ENCODE peak calls at places on chromosomes 7 and 10, in four cellular contexts. O, E, M and U are unnamed samples. For H3K4me1, the result is how much of the 10 kb centered on the place peaks cover.

GRCh38 chr10:90930070-90930837 is 9.4 kb upstream of the ANKRD1 start:
- DNase-seq in O (no peak), E (no peak), M (peak), U (no peak)

GRCh38 chr10:6951771-6952170 is 371.7 kb upstream of the PRKCQ start:
- DNase-seq in O (no peak), E (no peak), M (no peak), U (no peak)

GRCh38 chr10:131738396-131738735 is 162.4 kb upstream of the PPP2R2D start:
- DNase-seq in O (peak), E (peak), M (no peak), U (no peak)

GRCh38 chr7:30936650-30937245 is 25.1 kb downstream of the AQP1 start:
- DNase-seq in O (no peak), E (peak), M (no peak), U (no peak)

GRCh38 chr10:87966454-87966853 is 103.0 kb downstream of the PTEN start:
- DNase-seq in O (no peak), E (no peak), M (no peak), U (no peak)

GRCh38 chr10:22874189-22874854 is 53.5 kb upstream of the ARMC3 start:
- DNase-seq in O (no peak), E (no peak), M (no peak), U (no peak)

GRCh38 chr10:128242641-128243040 is 116.4 kb upstream of the MKI67 start:
- DNase-seq in O (no peak), E (no peak), M (peak), U (no peak)

GRCh38 chr10:92239185-92239599 is 51.7 kb downstream of the CPEB3 start:
- DNase-seq in O (no peak), E (peak), M (peak), U (no peak)

GRCh38 chr10:15140640-15141039 is 27.9 kb downstream of the NMT2 start:
- DNase-seq in O (no peak), E (no peak), M (no peak), U (no peak)

GRCh38 chr7:4470246-4470645 is 211.8 kb upstream of the FOXK1 start:
- DNase-seq in O (no peak), E (no peak), M (peak), U (no peak)

GRCh38 chr7:3260425-3260762 is 40.7 kb upstream of the SDK1 start:
- DNase-seq in O (no peak), E (peak), M (no peak), U (no peak)

GRCh38 chr7:123367508-123368122 is 166.8 kb downstream of the IQUB start:
- DNase-seq in O (no peak), E (no peak), M (peak), U (no peak)

GRCh38 chr10:17427201-17427600 is 27.2 kb downstream of the ST8SIA6 start:
- DNase-seq in O (no peak), E (no peak), M (no peak), U (no peak)

GRCh38 chr10:9608592-9608991 is 1409.1 kb upstream of the CELF2 start:
- DNase-seq in O (no peak), E (no peak), M (peak), U (no peak)

GRCh38 chr7:2044311-2044882 is 188.3 kb downstream of the MAD1L1 start:
- DNase-seq in O (peak), E (peak), M (no peak), U (peak)

GRCh38 chr7:152341039-152341913 is 94.5 kb downstream of the KMT2C start:
- DNase-seq in O (no peak), E (no peak), M (peak), U (no peak)

GRCh38 chr7:55534916-55535636 is 37.2 kb downstream of the VOPP1 start:
- DNase-seq in O (no peak), E (no peak), M (no peak), U (no peak)

GRCh38 chr10:14822879-14823755 is 14.7 kb downstream of the CDNF start:
- DNase-seq in O (no peak), E (no peak), M (peak), U (no peak)

GRCh38 chr10:103096130-103096529 is 96.9 kb downstream of the NT5C2 start:
- DNase-seq in O (no peak), E (no peak), M (no peak), U (no peak)

GRCh38 chr7:134276951-134277350 is 39.8 kb downstream of the SLC35B4 start:
- DNase-seq in O (no peak), E (no peak), M (peak), U (no peak)

GRCh38 chr10:132963430-132963960 is 21.1 kb upstream of the CFAP46 start:
- DNase-seq in O (no peak), E (peak), M (no peak), U (no peak)

GRCh38 chr10:100878291-100878910 is 34.4 kb upstream of the SLF2 start:
- DNase-seq in O (no peak), E (no peak), M (peak), U (no peak)

GRCh38 chr7:21469894-21470293 is 42.0 kb downstream of the SP4 start:
- DNase-seq in O (no peak), E (no peak), M (no peak), U (no peak)

GRCh38 chr10:46525824-46526681 is 30.4 kb downstream of the GPRIN2 start:
- DNase-seq in O (no peak), E (no peak), M (no peak), U (no peak)

GRCh38 chr7:30741289-30741688 is 10.6 kb upstream of the INMT start:
- DNase-seq in O (peak), E (no peak), M (no peak), U (no peak)

GRCh38 chr10:32332299-32332750 is 14.6 kb downstream of the EPC1 start:
- DNase-seq in O (no peak), E (no peak), M (no peak), U (no peak)

GRCh38 chr10:112232670-112233069 is 49.1 kb upstream of the GPAM start:
- DNase-seq in O (no peak), E (no peak), M (no peak), U (no peak)

GRCh38 chr7:151808296-151809155 is 68.4 kb downstream of the PRKAG2 start:
- DNase-seq in O (peak), E (no peak), M (no peak), U (peak)

DNA sequence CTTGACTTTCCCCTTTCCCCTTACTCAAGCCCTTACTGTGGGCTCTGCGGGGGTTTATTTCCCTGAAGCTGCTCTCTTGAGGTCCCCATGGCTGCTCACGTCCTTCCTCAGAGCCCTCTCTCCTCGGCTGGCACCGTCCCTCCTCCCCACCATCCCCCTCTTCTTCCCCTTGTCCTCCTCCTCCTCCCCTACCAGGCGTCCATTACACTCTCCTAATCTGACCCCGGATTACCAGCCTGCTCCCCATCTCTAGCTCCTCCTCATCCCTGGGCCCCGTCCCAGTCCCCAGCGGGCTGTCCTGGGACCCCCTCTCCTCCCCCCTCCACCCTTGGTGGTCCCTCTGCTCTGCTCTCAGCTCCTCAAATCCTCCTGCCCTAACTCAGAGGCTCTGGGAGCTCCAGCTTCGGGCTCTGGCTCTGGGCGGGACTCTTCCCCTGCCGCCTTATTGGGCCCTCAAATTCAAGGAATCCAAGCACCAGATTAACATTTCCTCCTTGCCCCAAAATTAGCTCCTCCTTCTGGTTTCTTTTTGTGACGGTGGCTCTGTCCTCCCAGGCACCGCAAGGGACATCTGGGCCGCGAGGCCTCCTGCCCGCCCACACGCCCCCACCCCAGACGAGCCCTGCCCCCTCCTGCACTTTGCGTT is 48.5 kb upstream of the LEP start:
- DNase-seq in O (no peak), E (peak), M (peak), U (no peak)
- H3K4me3 ChIP-seq in O (no peak), E (no peak), M (peak), U (no peak)

GRCh38 chr7:77565917-77566316 is 28.8 kb downstream of the PTPN12 start:
- DNase-seq in O (no peak), E (no peak), M (no peak), U (no peak)

GRCh38 chr7:77563275-77563674 is 26.2 kb downstream of the PTPN12 start:
- DNase-seq in O (no peak), E (no peak), M (no peak), U (no peak)

GRCh38 chr7:77570330-77571011 is 33.4 kb downstream of the PTPN12 start:
- DNase-seq in O (no peak), E (no peak), M (no peak), U (no peak)

GRCh38 chr7:77569514-77570232 is 32.6 kb downstream of the PTPN12 start:
- DNase-seq in O (no peak), E (no peak), M (no peak), U (no peak)

DNA sequence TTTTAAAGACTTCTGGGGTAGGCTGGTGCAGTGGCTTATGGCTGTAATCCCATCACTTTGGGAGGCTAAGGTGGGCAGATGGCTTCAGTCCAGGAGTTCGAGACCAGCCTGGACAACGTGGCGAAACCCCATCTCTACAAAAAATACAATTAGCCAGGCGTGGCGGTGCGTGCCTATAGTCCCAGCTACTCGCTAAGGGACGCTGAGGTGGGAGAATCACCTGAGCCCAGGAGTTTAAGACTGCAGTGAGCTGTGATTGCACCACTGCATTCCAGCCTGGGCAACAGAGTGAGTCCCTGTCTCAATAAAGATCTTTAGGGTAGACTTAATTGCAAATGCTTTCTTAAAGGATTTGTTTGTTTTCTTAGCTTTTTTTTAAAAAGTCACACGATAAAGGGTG is 29.3 kb downstream of the PTPN12 start:
- DNase-seq in O (no peak), E (no peak), M (peak), U (no peak)
- H3K4me1 ChIP-seq in O (half or more), E (under half), M (half or more), U (half or more)

GRCh38 chr10:114635797-114636550 is 22.1 kb downstream of the ABLIM1 start:
- DNase-seq in O (no peak), E (no peak), M (no peak), U (no peak)
- TF ChIP-seq CTCF in O (no peak), E (no peak), M (no peak), U (no peak)

DNA sequence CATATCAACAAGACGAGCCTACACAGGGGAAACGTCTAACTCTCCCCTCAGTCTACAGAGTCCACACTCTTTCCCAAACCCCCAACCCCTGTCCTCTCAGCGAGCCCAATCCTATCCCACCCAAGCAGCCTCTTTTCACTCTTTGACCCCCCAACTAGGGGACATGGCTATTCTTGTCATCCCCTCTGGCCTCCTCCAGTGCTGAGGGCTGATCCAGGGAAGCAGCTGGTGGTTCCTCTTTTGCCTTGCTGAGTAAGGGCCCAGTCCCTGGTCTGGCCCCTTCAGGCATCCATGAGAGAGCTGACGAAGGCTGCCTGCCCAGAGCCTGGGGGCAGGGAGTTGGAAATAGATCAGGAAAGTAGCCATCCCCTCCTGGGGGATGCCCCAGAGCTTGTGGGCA is 6.4 kb downstream of the NOBOX start:
- DNase-seq in O (no peak), E (no peak), M (no peak), U (no peak)
- H3K4me3 ChIP-seq in O (no peak), E (no peak), M (no peak), U (no peak)

DNA sequence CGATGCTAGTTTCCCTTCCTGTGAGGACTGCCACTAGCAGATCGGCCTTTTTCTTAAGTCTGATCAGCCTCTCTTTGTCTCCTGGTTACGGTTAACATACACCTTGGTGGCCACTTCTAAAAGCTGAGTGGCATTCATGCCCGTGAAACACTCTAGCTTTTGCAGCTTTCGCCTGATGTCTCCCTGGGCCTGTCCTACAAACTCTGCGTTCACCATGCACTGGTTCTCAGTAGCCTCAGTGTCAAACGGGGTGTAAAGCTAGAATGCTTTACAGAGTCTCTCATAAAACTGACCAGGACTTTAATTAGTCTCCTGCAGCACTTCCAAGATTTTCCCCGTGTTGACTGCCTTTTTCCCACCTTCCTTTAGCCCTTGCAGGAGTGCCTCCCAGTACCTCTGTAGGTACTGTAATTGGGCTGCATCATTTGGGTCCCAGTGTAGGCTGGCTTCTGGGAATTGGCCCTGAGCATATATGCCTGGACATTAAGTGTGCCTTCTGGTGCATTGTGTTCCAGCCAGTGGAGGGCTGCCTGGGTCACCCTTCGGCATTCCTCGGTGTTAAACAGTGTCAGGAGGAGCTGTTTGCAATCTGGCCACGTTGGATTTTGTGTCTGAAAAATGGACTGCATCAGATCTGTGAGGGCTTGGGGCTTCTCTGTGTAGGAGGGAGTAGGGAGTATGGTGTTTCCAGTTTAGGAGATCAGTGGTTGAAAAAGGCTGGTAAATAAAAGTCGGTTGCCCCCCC is 6.5 kb upstream of the ZNF117 start:
- DNase-seq in O (no peak), E (no peak), M (no peak), U (no peak)
- H3K4me1 ChIP-seq in O (under half), E (under half), M (under half), U (under half)

DNA sequence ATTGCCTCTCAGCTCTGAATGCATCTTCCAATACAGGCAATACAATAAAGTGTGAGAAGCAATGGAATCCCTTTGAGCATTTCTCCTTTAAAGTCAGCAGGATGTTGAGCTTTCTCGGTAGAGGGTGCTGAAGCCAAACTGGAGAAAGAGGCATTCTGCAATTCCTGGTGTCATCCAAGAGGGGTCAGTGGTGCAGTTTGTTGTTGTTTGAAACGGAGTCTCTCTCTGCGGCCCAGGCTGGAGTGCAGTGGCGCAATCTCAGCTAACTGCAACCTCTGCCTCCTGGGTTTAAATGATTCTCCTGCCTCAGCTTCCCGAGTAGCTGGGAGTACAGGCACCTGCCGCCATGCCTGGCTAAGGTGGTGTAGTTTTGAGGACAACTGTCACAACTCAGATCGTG is 486.5 kb downstream of the CALN1 start:
- DNase-seq in O (no peak), E (no peak), M (peak), U (no peak)
- TF ChIP-seq CTCF in O (no peak), E (no peak), M (peak), U (no peak)

DNA sequence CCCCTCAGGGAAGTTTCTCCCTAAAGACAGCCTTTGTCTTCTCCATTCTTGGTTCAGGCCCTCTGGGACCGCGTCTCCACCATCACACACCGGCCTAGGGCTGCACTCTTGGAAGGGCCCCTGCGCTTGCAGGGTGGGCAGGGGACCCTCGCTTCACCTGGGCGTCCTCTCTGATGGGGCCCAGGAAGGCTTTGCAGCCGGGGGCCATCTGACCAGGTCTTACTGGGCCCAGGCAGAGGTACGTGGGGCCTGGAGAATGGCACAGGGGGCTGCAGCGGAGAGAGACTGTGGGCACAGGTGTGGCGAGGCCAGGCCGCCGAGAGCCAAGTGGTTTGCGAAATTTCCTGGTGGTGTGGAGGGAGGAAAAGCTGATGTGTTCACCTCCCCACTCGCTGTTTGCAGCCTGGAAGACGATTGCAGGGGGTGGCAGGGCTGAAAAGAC is 44.4 kb downstream of the ALOX5 start:
- DNase-seq in O (no peak), E (no peak), M (no peak), U (no peak)
- H3K4me3 ChIP-seq in O (peak), E (peak), M (peak), U (peak)

GRCh38 chr7:6382797-6383196 is 65.0 kb downstream of the DAGLB start:
- DNase-seq in O (no peak), E (no peak), M (no peak), U (no peak)
- H3K4me1 ChIP-seq in O (half or more), E (half or more), M (half or more), U (half or more)

GRCh38 chr7:32846630-32847225 is 44.8 kb downstream of the KBTBD2 start:
- DNase-seq in O (peak), E (peak), M (peak), U (peak)
- TF ChIP-seq CTCF in O (peak), E (peak), M (peak), U (peak)

GRCh38 chr7:17031903-17032551 is 150.2 kb upstream of the AGR3 start:
- DNase-seq in O (no peak), E (no peak), M (no peak), U (no peak)

GRCh38 chr7:17036584-17036983 is 154.8 kb upstream of the AGR3 start:
- DNase-seq in O (no peak), E (no peak), M (no peak), U (no peak)

GRCh38 chr7:17030559-17030958 is 148.8 kb upstream of the AGR3 start:
- DNase-seq in O (no peak), E (no peak), M (no peak), U (no peak)

GRCh38 chr7:17029150-17029549 is 147.4 kb upstream of the AGR3 start:
- DNase-seq in O (no peak), E (no peak), M (no peak), U (no peak)

DNA sequence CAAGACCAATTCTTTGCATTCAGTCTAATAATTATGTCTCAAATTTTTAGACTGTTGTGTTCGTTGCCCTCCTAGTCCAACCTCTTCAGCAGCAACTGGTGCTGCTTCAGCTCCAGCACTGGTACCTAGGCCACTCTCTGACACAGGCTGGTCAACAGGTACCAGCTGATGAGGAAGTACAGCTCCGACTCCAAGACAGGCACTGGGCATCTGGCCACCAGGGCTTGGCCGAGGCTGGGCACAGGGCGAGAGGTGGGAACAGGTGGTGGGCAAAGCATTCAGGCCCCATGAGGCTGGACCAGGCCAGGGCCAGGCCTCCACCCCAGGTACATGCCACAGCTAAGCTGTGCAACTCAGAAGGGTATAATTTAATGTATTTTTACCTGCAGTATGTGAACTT is 151.5 kb upstream of the AGR3 start:
- DNase-seq in O (peak), E (no peak), M (no peak), U (peak)
- H3K4me3 ChIP-seq in O (no peak), E (no peak), M (no peak), U (no peak)